ENCODE peak calls at places on chromosomes 1 and 21, in four cellular contexts. R, U, X and A are unnamed samples.

GRCh38 chr1:69492286-69492685 is 75.4 kb upstream of the LRRC7 start:
- DNase-seq in R (no peak), U (no peak), X (no peak), A (no peak)

GRCh38 chr1:46011121-46011695 is 121.2 kb downstream of the PIK3R3 start:
- DNase-seq in R (no peak), U (no peak), X (no peak), A (no peak)

GRCh38 chr1:227884370-227885134 is 63.2 kb downstream of the WNT9A start:
- DNase-seq in R (no peak), U (no peak), X (peak; percentile 15), A (peak; percentile 17)

GRCh38 chr1:207745285-207745684 is 6.6 kb upstream of the CD46 start:
- DNase-seq in R (no peak), U (no peak), X (no peak), A (no peak)

GRCh38 chr1:89198500-89199072 is at the start of gene GBP4:
- DNase-seq in R (no peak), U (peak; percentile 69), X (no peak), A (no peak)

GRCh38 chr1:195831789-195832188 is 776.5 kb downstream of the KCNT2 start:
- DNase-seq in R (no peak), U (no peak), X (no peak), A (no peak)

GRCh38 chr1:16717174-16718108 is 22.9 kb upstream of the RNU1-4 start:
- DNase-seq in R (peak; percentile 66), U (no peak), X (peak; percentile 23), A (peak; percentile 27)

GRCh38 chr1:240611619-240612490 is at the start of gene GREM2:
- DNase-seq in R (peak; percentile 67), U (no peak), X (no peak), A (peak; percentile 78)

GRCh38 chr21:46569071-46569470 is 35.8 kb downstream of the S100B start:
- DNase-seq in R (no peak), U (no peak), X (no peak), A (no peak)

GRCh38 chr1:101257500-101258325 is 20.9 kb downstream of the S1PR1 start:
- DNase-seq in R (no peak), U (peak; percentile 93), X (peak; percentile 80), A (no peak)

GRCh38 chr1:17155257-17155895 is 36.1 kb upstream of the PADI2 start:
- DNase-seq in R (no peak), U (no peak), X (no peak), A (no peak)

GRCh38 chr1:227428803-227429202 is 110.5 kb upstream of the CDC42BPA start:
- DNase-seq in R (no peak), U (no peak), X (no peak), A (no peak)

GRCh38 chr1:175629318-175629694 is 114.1 kb downstream of the TNR start:
- DNase-seq in R (no peak), U (no peak), X (no peak), A (no peak)

GRCh38 chr21:31161157-31161556 is 122.9 kb upstream of the KRTAP19-8 start:
- DNase-seq in R (no peak), U (no peak), X (no peak), A (peak; percentile 44)

GRCh38 chr1:198105185-198105584 is 51.6 kb upstream of the NEK7 start:
- DNase-seq in R (no peak), U (no peak), X (no peak), A (no peak)

GRCh38 chr1:186494832-186495271 is 33.9 kb upstream of the PDC start:
- DNase-seq in R (no peak), U (no peak), X (no peak), A (no peak)

GRCh38 chr21:43808832-43809251 is 19.5 kb downstream of the RRP1 start:
- DNase-seq in R (no peak), U (no peak), X (no peak), A (no peak)

GRCh38 chr1:35505911-35506798 is 51.0 kb downstream of the KIAA0319L start:
- DNase-seq in R (no peak), U (peak; percentile 95), X (peak; percentile 73), A (peak; percentile 39)

GRCh38 chr1:23559985-23560755 is 869 bp upstream of the ID3 start:
- DNase-seq in R (no peak), U (no peak), X (no peak), A (peak; percentile 41)

GRCh38 chr1:39317910-39318633 is 113.6 kb downstream of the MACF1 start:
- DNase-seq in R (no peak), U (no peak), X (no peak), A (no peak)

GRCh38 chr1:1624443-1625403 is 7.2 kb upstream of the MMP23B start:
- DNase-seq in R (peak; percentile 49), U (no peak), X (no peak), A (peak; percentile 78)

GRCh38 chr1:152111515-152111968 is 3.7 kb downstream of the TCHH start:
- DNase-seq in R (peak; percentile 70), U (no peak), X (no peak), A (no peak)

GRCh38 chr1:57857809-57858208 is 433.9 kb upstream of the DAB1 start:
- DNase-seq in R (no peak), U (no peak), X (no peak), A (no peak)
- TF ChIP-seq USF2 in R (no peak), U (no peak), X (no peak), A (no peak)

DNA sequence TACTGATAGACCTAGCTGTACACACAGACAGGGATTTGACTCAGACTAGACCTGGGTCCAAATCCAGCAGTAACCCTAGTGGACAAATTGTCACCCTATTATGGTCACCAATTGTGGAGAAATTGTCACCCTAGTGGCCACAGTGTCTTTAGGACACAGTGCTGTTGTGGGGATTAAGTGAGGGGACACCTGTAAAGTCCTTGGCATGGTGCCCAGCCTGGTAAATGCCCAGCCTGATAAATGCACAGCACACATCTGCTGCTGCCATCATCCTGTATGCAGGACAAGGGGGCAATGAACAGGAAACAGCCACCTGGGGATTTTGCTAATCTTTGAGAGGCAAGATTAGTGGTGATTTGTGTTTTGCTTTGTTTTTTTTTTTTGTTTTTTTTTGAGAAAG is 2.3 kb downstream of the TMEM61 start:
- DNase-seq in R (no peak), U (no peak), X (no peak), A (peak; percentile 46)
- TF ChIP-seq NRF1 in R (no peak), U (no peak), X (no peak), A (no peak)

GRCh38 chr1:24906760-24907490 is 23.2 kb downstream of the RUNX3 start:
- DNase-seq in R (peak; percentile 41), U (no peak), X (no peak), A (no peak)
- TF ChIP-seq USF2 in R (no peak), U (no peak), X (no peak), A (no peak)

DNA sequence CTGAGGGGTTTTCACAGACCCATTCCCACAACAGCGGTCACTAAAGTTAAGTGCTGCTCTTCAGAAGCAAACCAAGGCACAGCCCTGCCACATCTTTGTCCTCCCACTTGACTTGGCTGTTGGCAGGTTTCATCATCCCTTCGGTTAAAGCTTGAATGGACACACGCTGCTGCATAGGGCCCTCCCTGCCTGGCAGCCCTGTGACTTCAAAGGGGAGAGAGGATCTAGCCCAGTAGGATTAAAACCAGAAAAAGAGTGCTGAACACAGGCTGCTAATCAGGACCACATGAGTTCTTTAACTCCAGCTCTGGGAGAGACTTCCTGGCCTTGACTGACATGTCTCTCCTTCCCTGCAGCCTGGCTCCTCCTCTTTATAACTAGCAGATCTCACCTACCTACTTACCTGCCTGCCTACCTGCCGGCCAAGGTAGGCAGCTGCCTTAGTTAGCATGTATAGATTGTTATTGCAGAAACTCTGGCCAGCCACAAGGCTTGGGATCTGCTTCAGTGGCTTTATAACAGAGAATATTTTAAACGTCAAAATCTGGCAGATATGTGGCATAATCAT is 49.6 kb downstream of the ERG start:
- DNase-seq in R (no peak), U (no peak), X (no peak), A (no peak)
- TF ChIP-seq NRF1 in R (no peak), U (no peak), X (no peak), A (no peak)

GRCh38 chr1:36831171-36831810 is 203.0 kb downstream of the GRIK3 start:
- DNase-seq in R (no peak), U (no peak), X (no peak), A (no peak)
- TF ChIP-seq USF2 in R (no peak), U (no peak), X (no peak), A (no peak)

GRCh38 chr21:42550817-42551216 is 37.2 kb downstream of the SLC37A1 start:
- DNase-seq in R (no peak), U (no peak), X (no peak), A (no peak)
- TF ChIP-seq NRF1 in R (no peak), U (no peak), X (no peak), A (no peak)

GRCh38 chr1:179025975-179026812 is 500 bp downstream of the FAM20B start:
- DNase-seq in R (peak; percentile 77), U (no peak), X (peak; percentile 92), A (peak; percentile 93)
- TF ChIP-seq USF2 in R (no peak), U (no peak), X (no peak), A (no peak)